ENCODE peak calls at places on chromosomes 11 and 22, in six cellular contexts. One of them, this sample, is unnamed.

GRCh38 chr22:20080776-20081654 is 974 bp downstream of the DGCR8 start:
- DNase-seq in lower leg skin: peak; percentile 88
- DNase-seq in GM23248: peak; percentile 90
- DNase-seq in NCI-H1092: peak; percentile 18
- DNase-seq in vagina: no peak
- DNase-seq in mucosa of descending colon: peak; percentile 55
- DNase-seq in this sample: no peak

GRCh38 chr11:64447717-64448598 is 89.0 kb downstream of the RPS6KA4 start:
- DNase-seq in lower leg skin: no peak
- DNase-seq in NCI-H1092: no peak
- DNase-seq in GM23248: peak; percentile 49
- DNase-seq in vagina: no peak
- DNase-seq in mucosa of descending colon: peak; percentile 38
- DNase-seq in this sample: no peak

GRCh38 chr11:11669447-11669846 is 47.6 kb upstream of the GALNT18 start:
- DNase-seq in vagina: peak; percentile 54
- DNase-seq in GM23248: no peak
- DNase-seq in mucosa of descending colon: no peak
- DNase-seq in NCI-H1092: no peak
- DNase-seq in lower leg skin: no peak
- DNase-seq in this sample: no peak

GRCh38 chr11:83002047-83002446 is 69.7 kb downstream of the RAB30 start:
- DNase-seq in lower leg skin: no peak
- DNase-seq in vagina: no peak
- DNase-seq in mucosa of descending colon: no peak
- DNase-seq in GM23248: peak; percentile 85
- DNase-seq in NCI-H1092: no peak
- DNase-seq in this sample: no peak

GRCh38 chr22:22748297-22748743 is 103.9 kb downstream of the GGTLC2 start:
- DNase-seq in GM23248: peak; percentile 68
- DNase-seq in vagina: peak; percentile 71
- DNase-seq in NCI-H1092: no peak
- DNase-seq in lower leg skin: peak; percentile 83
- DNase-seq in mucosa of descending colon: peak; percentile 58
- DNase-seq in this sample: no peak

GRCh38 chr22:19471572-19471971 is 7.4 kb downstream of the UFD1 start:
- DNase-seq in GM23248: no peak
- DNase-seq in NCI-H1092: no peak
- DNase-seq in lower leg skin: no peak
- DNase-seq in vagina: no peak
- DNase-seq in mucosa of descending colon: no peak
- DNase-seq in this sample: no peak

GRCh38 chr11:326842-327580 is 6.4 kb upstream of the IFITM3 start:
- DNase-seq in vagina: no peak
- DNase-seq in mucosa of descending colon: peak; percentile 73
- DNase-seq in GM23248: peak; percentile 40
- DNase-seq in NCI-H1092: no peak
- DNase-seq in lower leg skin: peak; percentile 98
- DNase-seq in this sample: peak; percentile 73

GRCh38 chr22:33524511-33525270 is 395.6 kb downstream of the LARGE1 start:
- DNase-seq in NCI-H1092: no peak
- DNase-seq in GM23248: no peak
- DNase-seq in lower leg skin: no peak
- DNase-seq in vagina: no peak
- DNase-seq in mucosa of descending colon: no peak
- DNase-seq in this sample: no peak

GRCh38 chr11:75445315-75445953 is 12.4 kb upstream of the KLHL35 start:
- DNase-seq in GM23248: peak; percentile 59
- DNase-seq in NCI-H1092: peak; percentile 73
- DNase-seq in mucosa of descending colon: peak; percentile 82
- DNase-seq in lower leg skin: peak; percentile 94
- DNase-seq in vagina: no peak
- DNase-seq in this sample: peak; percentile 53

GRCh38 chr22:30611197-30611596 is 4.2 kb downstream of the TCN2 start:
- DNase-seq in lower leg skin: no peak
- DNase-seq in mucosa of descending colon: no peak
- DNase-seq in NCI-H1092: no peak
- DNase-seq in GM23248: peak; percentile 57
- DNase-seq in vagina: no peak
- DNase-seq in this sample: no peak

GRCh38 chr11:83070044-83070877 is 1.4 kb downstream of the RAB30 start:
- DNase-seq in mucosa of descending colon: no peak
- DNase-seq in vagina: no peak
- DNase-seq in NCI-H1092: no peak
- DNase-seq in GM23248: peak; percentile 75
- DNase-seq in lower leg skin: no peak
- DNase-seq in this sample: no peak

GRCh38 chr11:124961972-124962609 is 8.1 kb downstream of the CCDC15 start:
- DNase-seq in mucosa of descending colon: no peak
- DNase-seq in lower leg skin: no peak
- DNase-seq in GM23248: peak; percentile 83
- DNase-seq in vagina: no peak
- DNase-seq in NCI-H1092: peak; percentile 26
- DNase-seq in this sample: no peak

GRCh38 chr11:58787903-58788302 is 56.2 kb upstream of the GLYAT start:
- DNase-seq in GM23248: peak; percentile 51
- DNase-seq in vagina: no peak
- DNase-seq in NCI-H1092: no peak
- DNase-seq in lower leg skin: no peak
- DNase-seq in mucosa of descending colon: no peak
- DNase-seq in this sample: no peak

GRCh38 chr11:124174001-124174400 is 9.1 kb upstream of the OR10D3 start:
- DNase-seq in mucosa of descending colon: no peak
- DNase-seq in NCI-H1092: peak; percentile 92
- DNase-seq in lower leg skin: no peak
- DNase-seq in GM23248: peak; percentile 77
- DNase-seq in vagina: no peak
- DNase-seq in this sample: no peak

GRCh38 chr11:121416909-121417567 is 35.1 kb upstream of the SORL1 start:
- DNase-seq in vagina: peak; percentile 91
- DNase-seq in lower leg skin: peak; percentile 97
- DNase-seq in NCI-H1092: no peak
- DNase-seq in GM23248: peak; percentile 91
- DNase-seq in mucosa of descending colon: peak; percentile 77
- DNase-seq in this sample: peak; percentile 37

GRCh38 chr11:45147871-45148270 is 1.4 kb downstream of the PRDM11 start:
- DNase-seq in mucosa of descending colon: no peak
- DNase-seq in vagina: peak; percentile 84
- DNase-seq in NCI-H1092: no peak
- DNase-seq in lower leg skin: peak; percentile 65
- DNase-seq in GM23248: peak; percentile 11
- DNase-seq in this sample: no peak

GRCh38 chr11:2507212-2507901 is 62.5 kb downstream of the KCNQ1 start:
- DNase-seq in lower leg skin: peak; percentile 75
- DNase-seq in GM23248: no peak
- DNase-seq in NCI-H1092: no peak
- DNase-seq in vagina: no peak
- DNase-seq in mucosa of descending colon: no peak
- DNase-seq in this sample: no peak